ENCODE peak calls at places on chromosomes 4 and X, in seven cellular contexts. One of them, this sample, is unnamed.

GRCh38 chr4:32686123-32686522 is 1966.0 kb downstream of the PCDH7 start:
- DNase-seq in OCI-LY7: no peak
- DNase-seq in tibial nerve: no peak
- DNase-seq in foreskin fibroblast: no peak
- DNase-seq in left cardiac atrium: no peak
- DNase-seq in HL-60: no peak
- DNase-seq in hypothalamus: no peak
- DNase-seq in this sample: no peak

GRCh38 chr4:86976801-86977485 is 42.1 kb downstream of the AFF1 start:
- DNase-seq in HL-60: no peak
- DNase-seq in OCI-LY7: no peak
- DNase-seq in left cardiac atrium: no peak
- DNase-seq in foreskin fibroblast: no peak
- DNase-seq in hypothalamus: no peak
- DNase-seq in tibial nerve: no peak
- DNase-seq in this sample: no peak

GRCh38 chr4:70195425-70195824 is at the start of gene ODAM:
- DNase-seq in OCI-LY7: no peak
- DNase-seq in HL-60: no peak
- DNase-seq in tibial nerve: no peak
- DNase-seq in left cardiac atrium: no peak
- DNase-seq in foreskin fibroblast: no peak
- DNase-seq in hypothalamus: no peak
- DNase-seq in this sample: no peak

GRCh38 chrX:78331708-78332107 is 4.3 kb upstream of the CYSLTR1 start:
- DNase-seq in hypothalamus: no peak
- DNase-seq in foreskin fibroblast: no peak
- DNase-seq in OCI-LY7: no peak
- DNase-seq in HL-60: peak; percentile 65
- DNase-seq in left cardiac atrium: no peak
- DNase-seq in tibial nerve: no peak
- DNase-seq in this sample: peak; percentile 3

GRCh38 chrX:22032084-22032483 is at the start of gene PHEX:
- DNase-seq in tibial nerve: no peak
- DNase-seq in OCI-LY7: no peak
- DNase-seq in HL-60: no peak
- DNase-seq in foreskin fibroblast: no peak
- DNase-seq in hypothalamus: no peak
- DNase-seq in left cardiac atrium: no peak
- DNase-seq in this sample: no peak

GRCh38 chr4:140818433-140818832 is 62.2 kb upstream of the TBC1D9 start:
- DNase-seq in left cardiac atrium: no peak
- DNase-seq in tibial nerve: no peak
- DNase-seq in foreskin fibroblast: no peak
- DNase-seq in OCI-LY7: no peak
- DNase-seq in HL-60: no peak
- DNase-seq in hypothalamus: no peak
- DNase-seq in this sample: no peak

GRCh38 chr4:99300934-99301333 is 10.1 kb upstream of the ADH1A start:
- DNase-seq in left cardiac atrium: peak; percentile 86
- DNase-seq in OCI-LY7: no peak
- DNase-seq in foreskin fibroblast: peak; percentile 98
- DNase-seq in hypothalamus: no peak
- DNase-seq in tibial nerve: peak; percentile 89
- DNase-seq in HL-60: no peak
- DNase-seq in this sample: no peak

GRCh38 chr4:95232358-95233156 is 316.2 kb downstream of the UNC5C start:
- DNase-seq in HL-60: no peak
- DNase-seq in tibial nerve: no peak
- DNase-seq in left cardiac atrium: no peak
- DNase-seq in hypothalamus: no peak
- DNase-seq in OCI-LY7: no peak
- DNase-seq in foreskin fibroblast: no peak
- DNase-seq in this sample: no peak

GRCh38 chrX:118552501-118552900 is 56.9 kb downstream of the DOCK11 start:
- DNase-seq in tibial nerve: no peak
- DNase-seq in HL-60: no peak
- DNase-seq in left cardiac atrium: no peak
- DNase-seq in OCI-LY7: no peak
- DNase-seq in hypothalamus: no peak
- DNase-seq in foreskin fibroblast: peak; percentile 79
- DNase-seq in this sample: peak; percentile 9

GRCh38 chrX:56812515-56813105 is 83.6 kb downstream of the NBDY start:
- DNase-seq in HL-60: no peak
- DNase-seq in OCI-LY7: peak; percentile 14
- DNase-seq in hypothalamus: no peak
- DNase-seq in left cardiac atrium: no peak
- DNase-seq in foreskin fibroblast: no peak
- DNase-seq in tibial nerve: no peak
- DNase-seq in this sample: no peak

GRCh38 chr4:6815029-6815836 is 32.7 kb downstream of the KIAA0232 start:
- DNase-seq in hypothalamus: no peak
- DNase-seq in left cardiac atrium: no peak
- DNase-seq in HL-60: no peak
- DNase-seq in foreskin fibroblast: no peak
- DNase-seq in OCI-LY7: no peak
- DNase-seq in tibial nerve: no peak
- DNase-seq in this sample: no peak

GRCh38 chrX:63566856-63567255 is 215.7 kb upstream of the SPIN4 start:
- DNase-seq in HL-60: no peak
- DNase-seq in foreskin fibroblast: no peak
- DNase-seq in OCI-LY7: no peak
- DNase-seq in hypothalamus: no peak
- DNase-seq in left cardiac atrium: no peak
- DNase-seq in tibial nerve: no peak
- DNase-seq in this sample: no peak

GRCh38 chr4:40888916-40889315 is 139.2 kb downstream of the NSUN7 start:
- DNase-seq in HL-60: no peak
- DNase-seq in left cardiac atrium: no peak
- DNase-seq in OCI-LY7: no peak
- DNase-seq in hypothalamus: no peak
- DNase-seq in tibial nerve: no peak
- DNase-seq in foreskin fibroblast: no peak
- DNase-seq in this sample: no peak

GRCh38 chr4:102345795-102346100 is 466 bp upstream of the SLC39A8 start:
- DNase-seq in HL-60: no peak
- DNase-seq in foreskin fibroblast: no peak
- DNase-seq in left cardiac atrium: no peak
- DNase-seq in hypothalamus: no peak
- DNase-seq in tibial nerve: no peak
- DNase-seq in OCI-LY7: no peak
- DNase-seq in this sample: peak; percentile 72

This sample was measured in AML-193.